ENCODE peak calls at places on chromosome 3, in seven cellular contexts. C is fibroblast of mammary gland; Q is NCI-H2081 treated with DMSO at 0.1 percent for 48 hours; S is CD8-positive, alpha-beta memory T cell; G is body of pancreas; U is cardiac septum; T is SK-N-MC. Y is an unnamed sample.

GRCh38 chr3:31732548-31732947 is 199.8 kb downstream of the STT3B start:
- DNase-seq in Q (no peak), G (no peak), T (no peak), U (no peak), C (no peak), S (no peak), Y (no peak)

GRCh38 chr3:116367761-116368395 is 77.4 kb downstream of the LSAMP start:
- DNase-seq in Q (no peak), S (no peak), U (no peak), T (no peak), G (no peak), C (no peak), Y (no peak)

GRCh38 chr3:148882288-148882687 is 17.2 kb downstream of the CPA3 start:
- DNase-seq in Q (no peak), U (no peak), S (no peak), C (peak; percentile 78), T (no peak), G (peak; percentile 54), Y (no peak)

GRCh38 chr3:183357564-183358079 is 70.8 kb downstream of the MCF2L2 start:
- DNase-seq in Q (no peak), G (no peak), C (no peak), S (no peak), U (no peak), T (no peak), Y (no peak)

GRCh38 chr3:109927161-109927560 is 589.8 kb upstream of the DPPA4 start:
- DNase-seq in S (no peak), G (no peak), T (no peak), Q (no peak), U (no peak), C (peak; percentile 97), Y (no peak)

GRCh38 chr3:178084938-178085816 is 451.1 kb upstream of the KCNMB2 start:
- DNase-seq in S (peak; percentile 8), Q (peak; percentile 100), C (peak; percentile 70), T (no peak), U (peak; percentile 90), G (peak; percentile 85), Y (peak; percentile 72)

GRCh38 chr3:130906374-130906995 is 12.6 kb downstream of the ATP2C1 start:
- DNase-seq in Q (no peak), G (no peak), C (peak; percentile 37), U (no peak), T (no peak), S (no peak), Y (no peak)

GRCh38 chr3:133644768-133645167 is 17.0 kb downstream of the TOPBP1 start:
- DNase-seq in S (no peak), T (peak; percentile 57), Q (no peak), C (peak; percentile 65), G (no peak), U (no peak), Y (no peak)

GRCh38 chr3:48086736-48087470 is 70.7 kb upstream of the MAP4 start:
- DNase-seq in G (no peak), S (no peak), C (peak; percentile 66), U (no peak), Q (no peak), T (no peak), Y (no peak)

GRCh38 chr3:137642305-137642704 is 121.8 kb upstream of the SOX14 start:
- DNase-seq in C (no peak), Q (no peak), U (no peak), T (no peak), G (no peak), S (no peak), Y (no peak)

GRCh38 chr3:153768559-153769469 is 352.4 kb upstream of the ARHGEF26 start:
- DNase-seq in S (peak; percentile 45), U (no peak), C (peak; percentile 72), T (no peak), G (peak; percentile 45), Q (peak; percentile 32), Y (peak; percentile 39)

Y was measured in naive thymus-derived CD8-positive, alpha-beta T cell.